ENCODE peak calls at places on chromosomes 2 and 18, in six cellular contexts. F is mesendoderm, C is IMR-90, J is neuronal stem cell, Q is H1, H is mesenchymal stem cell. S is an unnamed sample.

GRCh38 chr18:3710712-3711269 is 260.8 kb downstream of the TGIF1 start:
- DNase-seq in F (no peak), C (no peak), J (no peak), Q (no peak), H (no peak), S (no peak)

GRCh38 chr18:79540914-79541301 is 138.7 kb upstream of the CTDP1 start:
- DNase-seq in F (no peak), C (no peak), J (no peak), Q (no peak), H (no peak), S (peak; percentile 17)

GRCh38 chr2:101828267-101829017 is 130.9 kb downstream of the MAP4K4 start:
- DNase-seq in F (no peak), C (no peak), J (no peak), Q (no peak), H (peak; percentile 65), S (no peak)

GRCh38 chr18:61900504-61901281 is 7.9 kb upstream of the RNF152 start:
- DNase-seq in F (no peak), C (no peak), J (no peak), Q (no peak), H (no peak), S (no peak)

GRCh38 chr2:69138247-69138754 is 125.3 kb downstream of the ANTXR1 start:
- DNase-seq in F (peak; percentile 70), C (peak; percentile 84), J (no peak), Q (no peak), H (peak; percentile 84), S (no peak)

GRCh38 chr2:230455005-230455684 is 39.1 kb downstream of the SP100 start:
- DNase-seq in F (no peak), C (no peak), J (no peak), Q (no peak), H (no peak), S (no peak)

GRCh38 chr2:206423147-206423546 is 20.2 kb upstream of the ADAM23 start:
- DNase-seq in F (peak; percentile 60), C (no peak), J (no peak), Q (no peak), H (peak; percentile 45), S (peak; percentile 54)

GRCh38 chr2:206800501-206801416 is 35.4 kb downstream of the FASTKD2 start:
- DNase-seq in F (peak; percentile 87), C (peak; percentile 76), J (peak; percentile 69), Q (peak; percentile 61), H (peak; percentile 81), S (peak; percentile 72)

GRCh38 chr2:20350105-20350712 is 435 bp downstream of the PUM2 start:
- DNase-seq in F (peak; percentile 77), C (no peak), J (peak; percentile 66), Q (peak; percentile 78), H (no peak), S (peak; percentile 63)

GRCh38 chr2:199259671-199260070 is 198.1 kb downstream of the SATB2 start:
- DNase-seq in F (no peak), C (peak; percentile 33), J (no peak), Q (no peak), H (no peak), S (no peak)

GRCh38 chr18:9831046-9831722 is 54.6 kb upstream of the TXNDC2 start:
- DNase-seq in F (no peak), C (no peak), J (no peak), Q (no peak), H (no peak), S (no peak)

GRCh38 chr2:129794517-129794916 is 184.9 kb upstream of the RAB6C start:
- DNase-seq in F (no peak), C (no peak), J (no peak), Q (no peak), H (no peak), S (no peak)

GRCh38 chr2:84894131-84894586 is 11.3 kb upstream of the TMSB10 start:
- DNase-seq in F (peak; percentile 65), C (no peak), J (no peak), Q (peak; percentile 60), H (no peak), S (peak; percentile 73)

GRCh38 chr2:217691920-217692666 is 310.7 kb downstream of the TNS1 start:
- DNase-seq in F (peak; percentile 71), C (peak; percentile 46), J (no peak), Q (no peak), H (no peak), S (no peak)

GRCh38 chr2:161165266-161165665 is 5.0 kb downstream of the TANK start:
- DNase-seq in F (no peak), C (peak; percentile 72), J (no peak), Q (no peak), H (peak; percentile 28), S (no peak)

GRCh38 chr2:208437755-208438154 is 31.2 kb downstream of the PTH2R start:
- DNase-seq in F (no peak), C (no peak), J (no peak), Q (no peak), H (no peak), S (no peak)

GRCh38 chr18:69109686-69110085 is 291.0 kb upstream of the DOK6 start:
- DNase-seq in F (no peak), C (peak; percentile 0), J (no peak), Q (no peak), H (no peak), S (no peak)

DNA sequence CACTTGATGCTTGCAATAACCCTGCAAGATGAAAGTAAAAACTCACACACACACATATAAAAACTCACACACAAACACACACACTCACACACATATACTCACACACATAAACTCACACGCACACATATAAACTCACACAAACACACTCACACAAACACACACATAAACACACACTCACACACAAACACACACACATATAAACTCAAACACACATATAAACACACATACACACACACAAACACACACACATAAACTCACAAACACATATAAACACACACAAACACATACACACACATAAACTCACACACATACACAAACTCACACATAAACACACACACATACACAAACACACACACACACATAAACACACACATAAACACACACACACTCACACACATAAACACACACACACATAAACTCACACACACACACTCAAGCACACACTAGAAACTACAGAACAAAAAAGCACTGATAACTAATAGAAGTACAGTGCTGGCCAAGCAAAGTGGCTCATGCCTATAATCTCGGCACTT is 117.7 kb upstream of the TEKT4 start:
- DNase-seq in F (no peak), C (no peak), J (no peak), Q (no peak), H (no peak), S (no peak)
- H2BK15ac ChIP-seq in F (no peak overlapping the region), C (no peak overlapping the region), J (no peak overlapping the region), Q (no peak overlapping the region), H (no peak overlapping the region), S (no peak overlapping the region)

GRCh38 chr2:47402555-47402804 is 476 bp upstream of the MSH2 start:
- DNase-seq in F (no peak), C (peak; percentile 45), J (no peak), Q (no peak), H (peak; percentile 51), S (no peak)
- H4K8ac ChIP-seq in F (no peak overlapping the region), C (peak overlapping the region; percentile 95), J (no peak overlapping the region), Q (no peak overlapping the region), H (peak overlapping the region; percentile 92), S (no peak overlapping the region)

GRCh38 chr18:48929212-48929612 is 21.6 kb downstream of the SMAD7 start:
- DNase-seq in F (peak; percentile 33), C (peak; percentile 33), J (no peak), Q (no peak), H (peak; percentile 51), S (no peak)

GRCh38 chr18:48929951-48930713 is 20.6 kb downstream of the SMAD7 start:
- DNase-seq in F (peak; percentile 49), C (peak; percentile 81), J (no peak), Q (no peak), H (peak; percentile 95), S (no peak)

GRCh38 chr18:48930926-48931325 is 19.8 kb downstream of the SMAD7 start:
- DNase-seq in F (peak; percentile 6), C (no peak), J (no peak), Q (no peak), H (peak; percentile 32), S (no peak)

GRCh38 chr18:48927286-48928080 is 23.3 kb downstream of the SMAD7 start:
- DNase-seq in F (peak; percentile 5), C (no peak), J (no peak), Q (no peak), H (no peak), S (no peak)

GRCh38 chr18:48928787-48929186 is 22.0 kb downstream of the SMAD7 start:
- DNase-seq in F (peak; percentile 22), C (peak; percentile 42), J (no peak), Q (no peak), H (peak; percentile 78), S (no peak)
- H2BK15ac ChIP-seq in F (no peak overlapping the region), C (peak overlapping the region; percentile 84), J (peak overlapping the region; percentile 54), Q (no peak overlapping the region), H (peak overlapping the region; percentile 94), S (no peak overlapping the region)

DNA sequence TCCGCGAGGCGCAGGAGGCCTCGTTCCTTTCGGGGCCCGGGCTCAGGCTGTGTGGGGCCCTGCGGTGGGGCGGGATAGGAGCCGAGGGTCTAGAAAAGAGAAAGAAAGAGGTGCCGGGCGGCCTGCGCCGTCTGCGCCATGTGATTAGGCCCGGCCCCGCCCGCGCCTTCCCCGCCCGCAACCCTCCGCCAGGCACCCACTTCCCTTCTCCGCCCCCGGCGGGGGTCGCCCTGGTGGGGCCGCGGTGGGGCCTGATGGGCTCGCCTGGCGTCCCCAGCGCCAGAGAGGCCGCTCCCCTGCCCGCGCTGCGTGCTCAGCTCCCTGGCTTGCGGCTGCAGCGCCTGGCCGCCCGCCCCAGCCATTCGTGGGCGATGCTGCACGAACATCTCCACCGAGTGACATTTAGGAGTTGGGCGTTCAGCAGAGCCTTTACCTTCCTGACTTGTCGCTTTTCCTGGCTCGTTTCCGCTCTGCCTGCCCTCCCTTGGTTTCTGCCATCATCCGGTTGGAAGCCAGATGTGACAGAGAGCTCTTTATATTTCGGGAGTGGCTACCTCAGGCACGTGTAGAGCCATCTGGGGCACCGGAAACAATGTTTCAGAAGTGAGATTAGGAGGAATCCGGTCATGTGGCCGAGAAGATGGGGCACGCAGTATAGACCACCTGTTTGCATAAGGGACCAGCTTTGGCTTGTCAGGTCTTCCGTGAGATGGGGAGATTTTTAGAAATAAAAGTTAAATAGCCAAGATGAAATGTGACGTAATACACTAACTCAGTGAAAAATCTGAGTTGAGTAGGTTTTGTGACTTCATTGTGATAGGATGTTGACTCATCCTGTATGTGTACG is 1.1 kb downstream of the GLS start:
- DNase-seq in F (peak; percentile 94), C (peak; percentile 87), J (peak; percentile 50), Q (peak; percentile 75), H (peak; percentile 86), S (peak; percentile 54)
- H4K8ac ChIP-seq in F (no peak overlapping the region), C (peak overlapping the region; percentile 50), J (peak overlapping the region; percentile 43), Q (peak overlapping the region; percentile 3), H (peak overlapping the region; percentile 72), S (no peak overlapping the region)

GRCh38 chr2:43102366-43103092 is 123.9 kb downstream of the ZFP36L2 start:
- DNase-seq in F (no peak), C (peak; percentile 77), J (no peak), Q (no peak), H (no peak), S (no peak)
- H2BK15ac ChIP-seq in F (no peak overlapping the region), C (peak overlapping the region; percentile 97), J (no peak overlapping the region), Q (peak overlapping the region; percentile 21), H (peak overlapping the region; percentile 63), S (no peak overlapping the region)

DNA sequence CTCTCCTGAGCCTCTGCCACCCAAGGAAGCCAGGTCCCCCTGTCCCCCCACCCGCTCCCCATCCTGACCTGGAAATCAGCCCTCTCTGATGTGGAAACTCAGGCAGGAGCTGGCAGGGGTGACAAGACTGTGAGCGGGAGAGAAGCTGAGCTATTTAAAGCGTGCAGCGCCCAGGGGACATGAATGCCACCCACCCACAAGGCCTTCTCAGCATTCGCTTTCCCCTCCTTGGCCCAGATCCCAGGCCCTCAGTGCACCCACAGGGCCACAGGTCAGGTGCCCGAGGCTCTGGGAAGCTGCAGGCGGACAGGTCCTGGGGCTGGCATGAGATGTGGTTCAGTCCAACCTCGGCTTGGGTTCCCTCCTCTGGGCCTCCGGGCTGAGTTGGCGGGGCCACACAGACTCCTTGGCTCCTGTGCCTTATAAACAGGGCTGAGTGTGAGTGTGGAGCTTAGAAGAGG is 168.4 kb downstream of the SMAD7 start:
- DNase-seq in F (no peak), C (no peak), J (no peak), Q (no peak), H (peak; percentile 14), S (no peak)
- H4K8ac ChIP-seq in F (no peak overlapping the region), C (no peak overlapping the region), J (no peak overlapping the region), Q (no peak overlapping the region), H (peak overlapping the region; percentile 89), S (no peak overlapping the region)